ENCODE peak calls at places on chromosomes 13 and 19, in eight cellular contexts. F is A549, V is astrocyte, H is OCI-LY7, L is neural progenitor cell, Z is hepatocyte, K is PC-3, S is osteoblast. E is an unnamed sample.

GRCh38 chr13:106566682-106567420 is 1.1 kb downstream of the ARGLU1 start:
- DNase-seq in K (peak), H (peak), S (peak), L (peak), F (peak), V (peak), Z (peak), E (peak)

GRCh38 chr13:79811170-79811569 is 330.2 kb downstream of the NDFIP2 start:
- DNase-seq in F (no peak), S (no peak), H (no peak), Z (no peak), K (no peak), L (no peak), V (no peak), E (no peak)

GRCh38 chr13:98222081-98222554 is 45.0 kb upstream of the RNF113B start:
- DNase-seq in F (no peak), S (no peak), Z (no peak), V (peak), K (peak), L (no peak), H (no peak), E (no peak)

GRCh38 chr19:18698321-18699167 is 15.1 kb downstream of the CRTC1 start:
- DNase-seq in Z (no peak), H (peak), L (peak), K (peak), S (no peak), F (no peak), V (no peak), E (no peak)

GRCh38 chr19:1251233-1251502 is 2.8 kb downstream of the MIDN start:
- DNase-seq in H (no peak), Z (peak), K (peak), S (peak), L (peak), F (no peak), V (no peak), E (peak)

GRCh38 chr13:43114504-43114903 is 91.1 kb downstream of the DNAJC15 start:
- DNase-seq in H (no peak), Z (no peak), K (no peak), L (no peak), S (no peak), V (no peak), F (no peak), E (no peak)

GRCh38 chr13:62910541-62910940 is 1494.9 kb upstream of the PCDH20 start:
- DNase-seq in L (no peak), K (no peak), V (no peak), F (no peak), Z (no peak), H (no peak), S (no peak), E (no peak)

GRCh38 chr13:83498486-83499190 is 383.6 kb downstream of the SLITRK1 start:
- DNase-seq in K (peak), F (peak), L (no peak), S (no peak), Z (no peak), V (peak), H (no peak), E (peak)

GRCh38 chr19:53102701-53103140 is 501 bp downstream of the ZNF160 start:
- DNase-seq in L (peak), K (peak), S (peak), Z (peak), H (peak), V (peak), F (no peak), E (peak)

GRCh38 chr19:50414850-50415660 is 3.7 kb upstream of the SPIB start:
- DNase-seq in L (peak), F (peak), H (peak), K (peak), S (peak), V (peak), Z (peak), E (peak)

GRCh38 chr19:10817291-10818038 is 18.5 kb downstream of the TMED1 start:
- DNase-seq in V (peak), F (no peak), K (no peak), H (no peak), S (peak), L (no peak), Z (peak), E (no peak)

GRCh38 chr19:33797821-33798633 is 1.4 kb downstream of the KCTD15 start:
- DNase-seq in L (peak), Z (peak), H (peak), K (no peak), S (peak), F (peak), V (peak), E (peak)

GRCh38 chr13:27968316-27969072 is 621 bp downstream of the CDX2 start:
- DNase-seq in F (no peak), Z (no peak), S (peak), V (no peak), L (peak), K (no peak), H (no peak), E (peak)

GRCh38 chr13:25848822-25849740 is 202.7 kb downstream of the SHISA2 start:
- DNase-seq in K (no peak), V (peak), Z (no peak), H (no peak), S (no peak), F (no peak), L (peak), E (no peak)

GRCh38 chr19:10007811-10008211 is 2.5 kb downstream of the COL5A3 start:
- DNase-seq in Z (no peak), V (peak), F (no peak), S (peak), H (no peak), K (no peak), L (no peak), E (no peak)

GRCh38 chr13:102233566-102234208 is 168.2 kb downstream of the FGF14 start:
- DNase-seq in L (no peak), Z (no peak), K (no peak), V (no peak), H (no peak), F (no peak), S (no peak), E (no peak)

GRCh38 chr19:988510-988909 is 4.4 kb downstream of the WDR18 start:
- DNase-seq in V (no peak), K (no peak), S (no peak), L (no peak), H (no peak), F (no peak), Z (no peak), E (no peak)

GRCh38 chr19:52695996-52696395 is 38.8 kb downstream of the ZNF611 start:
- DNase-seq in H (no peak), S (no peak), K (no peak), L (no peak), V (no peak), F (no peak), Z (no peak), E (no peak)

GRCh38 chr19:55369651-55370304 is 485 bp downstream of the IL11 start:
- DNase-seq in F (peak), Z (peak), V (peak), S (peak), K (peak), L (peak), H (no peak), E (peak)

GRCh38 chr13:92488249-92488845 is 738.3 kb upstream of the GPC6 start:
- DNase-seq in S (no peak), H (no peak), L (no peak), K (no peak), F (no peak), Z (no peak), V (no peak), E (no peak)

GRCh38 chr13:45198041-45198440 is 2.8 kb downstream of the KCTD4 start:
- DNase-seq in V (peak), Z (no peak), H (no peak), K (no peak), L (no peak), F (no peak), S (no peak), E (no peak)
- H3K4me2 ChIP-seq in V (no peak), Z (no peak), H (no peak), K (no peak), L (no peak), F (no peak), S (no peak), E (no peak)

GRCh38 chr19:3547767-3548282 is 8.9 kb downstream of the TEKTIP1 start:
- DNase-seq in H (no peak), Z (no peak), K (no peak), F (no peak), V (no peak), S (peak), L (no peak), E (no peak)
- TF ChIP-seq CTCF in H (peak), Z (no peak), K (peak), F (no peak), V (no peak), S (no peak), L (no peak), E (no peak)

GRCh38 chr13:113666951-113667701 is at the start of gene GRK1:
- DNase-seq in F (no peak), S (peak), H (no peak), Z (no peak), K (no peak), V (no peak), L (peak), E (no peak)

GRCh38 chr13:113666324-113666660 is 727 bp upstream of the GRK1 start:
- DNase-seq in F (no peak), L (no peak), V (no peak), K (no peak), Z (no peak), S (peak), H (no peak), E (no peak)

GRCh38 chr13:113664751-113665581 is 2.1 kb upstream of the GRK1 start:
- DNase-seq in F (no peak), V (no peak), Z (no peak), L (no peak), H (no peak), S (peak), K (no peak), E (no peak)

GRCh38 chr13:113663934-113664333 is 3.1 kb upstream of the GRK1 start:
- DNase-seq in L (no peak), Z (no peak), H (no peak), V (no peak), F (no peak), S (peak), K (no peak), E (no peak)

DNA sequence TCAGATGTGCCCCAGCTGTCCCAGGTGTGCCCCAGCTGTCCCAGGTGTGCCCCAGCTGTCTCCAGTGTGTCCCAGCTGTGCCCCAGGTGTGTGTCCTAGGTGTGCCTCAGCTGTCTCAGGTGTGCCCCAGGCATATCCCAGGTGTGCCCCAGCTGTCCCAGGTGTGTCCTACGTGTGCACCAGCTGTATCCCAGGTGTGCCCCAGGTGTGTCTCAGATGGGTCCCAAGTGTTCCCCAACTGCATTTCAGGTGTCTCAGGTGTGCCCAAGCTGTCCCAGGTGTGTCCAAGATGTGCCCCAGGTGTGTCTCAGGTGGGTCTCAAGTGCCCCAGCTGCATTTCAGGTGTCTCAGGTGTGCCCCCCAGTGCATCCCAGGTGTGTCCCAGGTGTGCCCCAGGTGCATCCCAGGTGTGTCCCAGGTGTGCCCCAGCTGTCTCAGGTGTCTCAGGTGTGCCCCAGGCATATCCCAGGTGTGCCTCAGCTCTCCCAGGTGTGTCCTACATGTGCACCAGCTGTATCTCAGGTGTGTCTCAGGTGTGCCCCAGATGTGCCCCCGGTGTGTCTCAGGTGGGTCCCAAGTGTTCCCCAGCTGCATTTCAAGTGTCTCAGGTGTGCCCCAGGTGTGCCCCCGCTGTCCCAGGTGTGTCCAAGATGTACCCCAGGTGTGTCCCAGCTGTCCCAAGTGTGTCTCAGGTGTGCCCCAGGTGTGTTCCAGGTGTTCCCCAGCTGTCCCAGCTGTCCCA is 1.3 kb upstream of the GRK1 start:
- DNase-seq in Z (no peak), K (no peak), L (no peak), V (no peak), S (peak), F (no peak), H (no peak), E (no peak)
- H3K27ac ChIP-seq in Z (no peak), K (no peak), L (no peak), V (no peak), S (no peak), F (no peak), H (no peak), E (no peak)

GRCh38 chr19:13056052-13056660 is 46.5 kb downstream of the LYL1 start:
- DNase-seq in Z (peak), L (peak), F (no peak), K (peak), S (peak), V (peak), H (no peak), E (peak)
- H3K4me2 ChIP-seq in Z (peak), L (peak), F (no peak), K (peak), S (peak), V (peak), H (no peak), E (peak)

DNA sequence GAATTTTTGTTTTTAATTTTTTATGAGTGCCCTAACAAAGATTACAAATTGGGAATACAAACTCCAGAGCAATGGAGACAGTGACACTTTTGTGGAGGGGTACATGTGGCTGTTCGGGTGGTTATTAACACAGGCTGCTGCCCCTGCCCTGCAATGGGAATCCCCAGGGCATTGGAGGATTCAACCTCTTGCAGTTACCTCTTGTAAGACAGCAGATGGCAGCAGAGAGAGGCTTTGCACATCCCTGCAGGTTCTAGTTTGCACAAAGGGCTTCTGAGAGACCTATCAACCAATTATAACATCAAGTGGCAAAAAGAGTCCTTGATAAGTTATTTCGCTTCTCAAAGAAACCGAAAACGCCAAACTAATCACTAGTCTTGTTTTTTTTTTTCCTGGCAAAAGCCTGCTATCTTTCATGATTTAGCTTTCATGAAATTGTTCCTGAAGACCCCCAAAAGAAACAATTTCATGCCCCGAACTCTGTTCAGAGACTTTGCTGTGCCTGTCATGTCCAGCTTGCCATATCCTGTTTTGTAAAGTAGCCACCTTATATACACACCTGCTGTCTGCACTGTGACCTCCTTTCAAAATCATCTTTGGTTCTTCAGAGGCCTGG is 10.4 kb downstream of the GJB2 start:
- DNase-seq in F (peak), V (peak), Z (peak), K (peak), L (peak), H (peak), S (peak), E (peak)
- TF ChIP-seq CTCF in F (peak), V (peak), Z (peak), K (peak), L (peak), H (peak), S (peak), E (peak)

DNA sequence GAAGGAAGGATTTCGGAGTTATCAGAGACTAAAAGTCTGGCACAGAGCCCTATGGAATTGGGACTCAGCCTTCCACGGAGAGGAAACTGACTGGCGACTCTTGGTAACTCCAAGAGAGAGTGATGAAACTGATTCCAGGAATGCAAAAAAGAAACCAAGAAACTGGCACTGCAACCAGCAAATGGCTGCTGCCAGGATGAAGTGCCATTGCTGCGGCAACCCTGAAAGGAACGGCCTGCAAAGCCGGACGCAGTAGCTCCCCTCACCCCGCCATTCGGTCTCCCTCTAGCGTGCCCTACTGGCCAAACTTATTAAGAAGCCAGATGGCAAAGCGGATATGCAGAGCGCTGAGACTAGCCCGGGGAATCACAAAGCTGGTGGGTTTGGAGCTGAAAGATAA is 236.0 kb downstream of the PCDH9 start:
- DNase-seq in V (peak), K (no peak), L (peak), S (peak), Z (peak), H (peak), F (peak), E (peak)
- H3K27ac ChIP-seq in V (no peak), K (no peak), L (no peak), S (peak), Z (no peak), H (peak), F (peak), E (no peak)

GRCh38 chr19:16146112-16146511 is 2.6 kb downstream of the HSH2D start:
- DNase-seq in K (no peak), H (no peak), L (no peak), F (no peak), S (no peak), Z (no peak), V (no peak), E (no peak)
- H3K4me2 ChIP-seq in K (no peak), H (peak), L (no peak), F (no peak), S (no peak), Z (no peak), V (no peak), E (no peak)

DNA sequence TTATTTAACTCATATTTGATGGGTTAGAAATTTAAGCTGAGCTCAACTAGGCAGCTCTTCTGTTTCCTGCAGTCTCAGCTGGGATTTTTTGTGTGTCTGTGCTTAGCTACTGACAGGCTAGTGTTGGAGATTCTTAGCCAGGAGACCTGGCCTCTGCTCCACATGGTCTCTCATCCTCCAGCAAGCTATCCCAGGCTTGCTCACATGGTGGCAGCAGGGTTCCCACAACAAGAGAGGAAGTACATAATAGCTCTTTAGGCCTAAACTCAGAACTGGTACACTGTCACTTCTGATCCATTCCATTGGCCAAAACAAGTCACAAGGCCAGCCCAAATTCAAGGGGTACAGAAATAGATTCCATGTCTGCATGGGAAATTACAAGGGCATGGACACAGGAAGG is 406.2 kb downstream of the SUCLA2 start:
- DNase-seq in K (peak), H (peak), S (no peak), F (no peak), Z (no peak), L (peak), V (no peak), E (peak)
- TF ChIP-seq CTCF in K (peak), H (peak), S (no peak), F (no peak), Z (no peak), L (peak), V (no peak), E (peak)